ENCODE peak calls at places on chromosomes 1 and 21, in five cellular contexts. O is tibial artery; J is fibroblast of mammary gland; W is CD8-positive, alpha-beta T cell; S is uterus. R is an unnamed sample.

GRCh38 chr21:34984356-34984755 is 64.7 kb downstream of the RUNX1 start:
- DNase-seq in J (no peak), O (no peak), W (no peak), S (no peak), R (no peak)

GRCh38 chr1:197680311-197680710 is 95.0 kb downstream of the DENND1B start:
- DNase-seq in W (no peak), S (no peak), J (no peak), O (no peak), R (no peak)

GRCh38 chr1:111593403-111594127 is 26.0 kb upstream of the RAP1A start:
- DNase-seq in O (no peak), W (no peak), S (no peak), J (no peak), R (no peak)

GRCh38 chr1:214241060-214241459 is 39.9 kb upstream of the SMYD2 start:
- DNase-seq in W (no peak), O (no peak), S (no peak), J (peak; percentile 39), R (no peak)

GRCh38 chr1:2408859-2409276 is 3.5 kb downstream of the PEX10 start:
- DNase-seq in S (no peak), W (no peak), O (no peak), J (no peak), R (no peak)

GRCh38 chr1:200962631-200963030 is 60.9 kb downstream of the KIF21B start:
- DNase-seq in J (no peak), S (no peak), W (no peak), O (no peak), R (no peak)

GRCh38 chr1:42117214-42117613 is 36.0 kb upstream of the GUCA2B start:
- DNase-seq in J (no peak), W (no peak), O (no peak), S (no peak), R (no peak)

GRCh38 chr1:180425956-180426355 is 76.4 kb downstream of the ACBD6 start:
- DNase-seq in O (no peak), J (peak; percentile 40), W (no peak), S (no peak), R (no peak)

GRCh38 chr1:198449727-198450433 is 90.6 kb downstream of the ATP6V1G3 start:
- DNase-seq in W (no peak), J (peak; percentile 38), O (no peak), S (no peak), R (no peak)

DNA sequence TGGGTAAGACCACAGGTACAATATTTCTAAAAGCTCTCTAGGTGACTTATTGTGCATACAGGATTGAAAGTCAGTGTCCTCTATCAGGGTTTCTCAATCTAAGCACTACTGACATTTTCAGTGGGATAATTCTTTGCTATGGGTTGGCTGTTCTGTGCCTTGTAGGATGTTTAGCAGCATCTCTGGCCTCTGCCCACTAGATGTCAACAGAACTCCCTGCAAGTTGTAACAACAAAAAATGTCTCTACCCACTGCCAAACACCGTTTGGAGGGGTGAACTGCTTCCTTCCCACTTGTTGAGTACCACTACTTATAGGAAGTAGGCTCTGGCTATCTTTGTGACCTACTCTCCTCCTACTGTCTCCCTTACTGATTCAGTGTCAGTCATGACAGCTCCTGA is 90.1 kb upstream of the ZRANB2 start:
- DNase-seq in S (no peak), J (peak; percentile 1), W (no peak), O (no peak), R (no peak)
- TF ChIP-seq CTCF in S (no peak), J (peak; percentile 2), W (no peak), O (no peak), R (no peak)

DNA sequence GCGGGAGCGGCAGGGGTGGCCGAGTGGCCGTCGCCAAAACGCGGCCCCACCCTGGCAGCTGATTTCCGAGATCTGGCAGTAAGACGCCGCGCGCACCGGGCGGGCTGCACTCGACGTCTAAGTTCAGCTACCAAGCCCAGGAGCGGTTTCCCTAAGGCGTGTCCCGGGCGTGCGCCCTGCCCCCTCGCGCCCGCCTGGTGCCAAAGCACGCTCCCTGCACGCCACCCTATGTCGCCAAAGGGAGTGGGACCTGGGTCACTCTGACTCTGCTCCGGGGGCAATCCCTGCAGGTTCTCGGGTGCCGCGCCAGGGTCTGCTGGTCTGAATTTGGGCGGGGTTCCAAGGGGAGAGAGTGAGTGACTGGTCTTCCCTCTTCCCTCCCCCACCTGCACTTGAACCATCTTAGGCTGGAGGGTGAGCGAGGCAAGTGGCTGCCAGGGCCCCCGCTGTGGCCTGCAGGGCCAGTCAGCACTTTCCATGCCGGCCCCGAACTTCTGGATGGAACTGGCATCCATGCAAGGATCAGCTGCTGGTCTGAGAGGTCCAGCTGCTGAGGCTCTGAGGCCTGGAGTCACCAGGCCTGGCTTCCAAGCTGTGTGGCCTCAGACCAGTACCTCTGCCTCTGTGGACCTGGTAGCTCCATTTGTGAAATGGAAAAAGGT is at the start of gene LRRC38:
- DNase-seq in W (no peak), O (no peak), S (no peak), J (peak; percentile 4), R (no peak)
- TF ChIP-seq CTCF in W (no peak), O (no peak), S (no peak), J (no peak), R (peak; percentile 48)

GRCh38 chr1:182084487-182085316 is 23.2 kb upstream of the ZNF648 start:
- DNase-seq in W (peak; percentile 55), O (peak; percentile 92), S (peak; percentile 91), J (peak; percentile 75), R (peak; percentile 84)
- TF ChIP-seq CTCF in W (peak; percentile 74), O (peak; percentile 85), S (peak; percentile 87), J (peak; percentile 81), R (peak; percentile 96)

DNA sequence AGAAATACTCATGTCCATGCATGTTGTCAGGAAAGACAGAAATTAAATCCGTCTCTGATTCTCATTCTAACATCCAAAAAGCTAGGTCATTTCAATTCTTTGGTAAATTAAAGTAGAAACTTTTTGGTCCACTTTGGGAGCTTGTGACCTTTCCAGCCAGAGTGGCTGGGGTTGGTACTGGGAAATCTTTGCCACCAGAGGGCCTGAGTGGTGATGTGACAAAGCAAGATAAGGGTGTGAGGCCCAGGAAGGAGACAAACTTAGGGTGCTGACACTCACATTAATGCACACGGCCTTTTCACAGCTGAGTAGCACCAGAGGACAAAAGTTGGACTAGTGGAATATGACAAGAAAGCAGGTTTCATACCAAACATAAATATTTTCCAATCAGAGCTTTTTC is 144.3 kb downstream of the DNM3 start:
- DNase-seq in S (no peak), J (no peak), W (no peak), O (no peak), R (no peak)
- TF ChIP-seq CTCF in S (no peak), J (peak; percentile 22), W (no peak), O (no peak), R (peak; percentile 3)

DNA sequence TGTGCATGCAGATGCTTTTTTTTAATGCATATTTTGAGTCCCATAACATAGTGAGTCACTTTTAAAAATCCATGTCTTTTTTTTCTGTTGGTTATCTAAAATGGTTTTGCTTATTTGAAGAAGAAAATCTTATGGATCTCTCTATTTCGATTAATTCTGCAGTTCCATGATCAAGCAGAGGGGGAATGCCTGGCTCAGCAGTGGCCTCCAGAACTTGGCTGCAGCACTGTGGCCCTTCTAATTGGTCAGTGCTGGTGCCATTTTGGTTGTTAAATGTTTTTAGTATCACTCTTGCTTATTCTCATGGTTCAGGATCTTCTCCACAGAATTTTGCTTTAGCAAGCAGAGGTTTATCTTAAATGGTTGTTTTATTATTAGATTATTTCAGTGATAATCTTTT is 11.2 kb downstream of the EPHX4 start:
- DNase-seq in J (no peak), W (no peak), S (no peak), O (no peak), R (no peak)
- TF ChIP-seq CTCF in J (no peak), W (no peak), S (no peak), O (no peak), R (no peak)

GRCh38 chr1:228343211-228343661 is 63.4 kb downstream of the TRIM11 start:
- DNase-seq in S (peak; percentile 10), J (no peak), O (peak; percentile 14), W (no peak), R (no peak)

GRCh38 chr1:228342627-228343210 is 63.9 kb downstream of the TRIM11 start:
- DNase-seq in O (no peak), J (no peak), S (no peak), W (no peak), R (no peak)

GRCh38 chr1:228341450-228341813 is 65.2 kb downstream of the TRIM11 start:
- DNase-seq in O (peak; percentile 16), W (no peak), S (peak; percentile 11), J (no peak), R (no peak)

GRCh38 chr1:228340686-228341449 is 65.8 kb downstream of the TRIM11 start:
- DNase-seq in W (no peak), J (no peak), S (peak; percentile 13), O (peak; percentile 16), R (no peak)

GRCh38 chr1:228341814-228342626 is 64.6 kb downstream of the TRIM11 start:
- DNase-seq in J (no peak), W (no peak), S (no peak), O (peak; percentile 7), R (no peak)
- TF ChIP-seq CTCF in J (no peak), W (no peak), S (no peak), O (no peak), R (no peak)

GRCh38 chr21:43341349-43342163 is 85.4 kb downstream of the SIK1 start:
- DNase-seq in S (no peak), O (no peak), W (no peak), J (peak; percentile 34), R (no peak)

GRCh38 chr21:43343992-43344886 is 82.7 kb downstream of the SIK1 start:
- DNase-seq in J (no peak), S (no peak), W (no peak), O (no peak), R (no peak)

GRCh38 chr21:43342301-43342881 is 84.5 kb downstream of the SIK1 start:
- DNase-seq in O (no peak), W (no peak), S (no peak), J (no peak), R (no peak)

GRCh38 chr21:43345046-43345745 is 81.7 kb downstream of the SIK1 start:
- DNase-seq in S (no peak), W (no peak), J (no peak), O (no peak), R (no peak)

GRCh38 chr21:43343095-43343991 is 83.6 kb downstream of the SIK1 start:
- DNase-seq in J (no peak), S (no peak), O (no peak), W (no peak), R (no peak)
- TF ChIP-seq CTCF in J (no peak), S (no peak), O (no peak), W (no peak), R (no peak)